ENCODE peak calls at places on chromosomes 3 and 15, in eight cellular contexts. V is immature natural killer cell, T is PC-3, J is uterus, I is T-helper 1 cell, A is H54, G is NCI-H2029, Z is thoracic aorta. H is an unnamed sample.
A peak's percentile ranks its signal among the peaks of the same experiment; 100 is the strongest.

GRCh38 chr15:34942363-34942762 is 27.2 kb downstream of the AQR start:
- DNase-seq in V (no peak), T (no peak), J (no peak), I (no peak), A (no peak), G (peak; percentile 78), Z (no peak), H (no peak)

GRCh38 chr15:31857194-31857593 is 173.1 kb upstream of the CHRNA7 start:
- DNase-seq in V (no peak), T (no peak), J (no peak), I (no peak), A (no peak), G (no peak), Z (no peak), H (no peak)

GRCh38 chr3:114178770-114179368 is at the start of gene DRD3:
- DNase-seq in V (peak; percentile 3), T (peak; percentile 30), J (no peak), I (no peak), A (no peak), G (no peak), Z (no peak), H (no peak)

GRCh38 chr3:12752803-12753202 is 6.3 kb downstream of the TMEM40 start:
- DNase-seq in V (no peak), T (peak; percentile 75), J (no peak), I (no peak), A (no peak), G (no peak), Z (no peak), H (no peak)

GRCh38 chr3:42476225-42477160 is 25.9 kb upstream of the VIPR1 start:
- DNase-seq in V (no peak), T (peak; percentile 95), J (no peak), I (no peak), A (no peak), G (peak; percentile 47), Z (no peak), H (no peak)

GRCh38 chr3:160677459-160677901 is 520 bp downstream of the ARL14 start:
- DNase-seq in V (no peak), T (peak; percentile 36), J (no peak), I (no peak), A (no peak), G (no peak), Z (no peak), H (no peak)

GRCh38 chr3:134937256-134938023 is 142.4 kb downstream of the EPHB1 start:
- DNase-seq in V (no peak), T (no peak), J (no peak), I (no peak), A (no peak), G (peak; percentile 68), Z (no peak), H (no peak)

GRCh38 chr15:89038146-89038545 is 50.1 kb upstream of the ABHD2 start:
- DNase-seq in V (no peak), T (no peak), J (no peak), I (no peak), A (no peak), G (no peak), Z (no peak), H (no peak)

GRCh38 chr3:10259798-10260197 is 11.5 kb downstream of the TATDN2 start:
- DNase-seq in V (no peak), T (no peak), J (no peak), I (no peak), A (no peak), G (no peak), Z (no peak), H (no peak)

GRCh38 chr3:87801409-87801808 is 257.4 kb downstream of the CGGBP1 start:
- DNase-seq in V (no peak), T (no peak), J (no peak), I (no peak), A (no peak), G (no peak), Z (no peak), H (no peak)

GRCh38 chr3:101038393-101038792 is 45.2 kb upstream of the ABI3BP start:
- DNase-seq in V (no peak), T (no peak), J (no peak), I (no peak), A (no peak), G (no peak), Z (no peak), H (no peak)

GRCh38 chr3:37751967-37752660 is 109.6 kb upstream of the CTDSPL start:
- DNase-seq in V (no peak), T (peak; percentile 18), J (no peak), I (no peak), A (peak; percentile 27), G (no peak), Z (no peak), H (no peak)

GRCh38 chr3:71304684-71305083 is 278.8 kb downstream of the FOXP1 start:
- DNase-seq in V (no peak), T (peak; percentile 52), J (peak; percentile 34), I (no peak), A (no peak), G (no peak), Z (no peak), H (no peak)

GRCh38 chr3:126886217-126886616 is 96.7 kb upstream of the PLXNA1 start:
- DNase-seq in V (no peak), T (no peak), J (no peak), I (no peak), A (no peak), G (no peak), Z (no peak), H (no peak)

GRCh38 chr15:80931191-80931590 is 58.4 kb downstream of the MESD start:
- DNase-seq in V (no peak), T (peak; percentile 45), J (no peak), I (no peak), A (no peak), G (no peak), Z (no peak), H (no peak)

GRCh38 chr15:91973481-91973880 is 120.0 kb downstream of the SLCO3A1 start:
- DNase-seq in V (no peak), T (no peak), J (no peak), I (no peak), A (no peak), G (no peak), Z (no peak), H (no peak)

GRCh38 chr3:130950641-130951040 is 56.8 kb downstream of the ATP2C1 start:
- DNase-seq in V (no peak), T (no peak), J (no peak), I (no peak), A (no peak), G (no peak), Z (no peak), H (no peak)

GRCh38 chr3:126442849-126443229 is 32.9 kb downstream of the ZXDC start:
- DNase-seq in V (no peak), T (no peak), J (peak; percentile 11), I (no peak), A (no peak), G (no peak), Z (no peak), H (no peak)

GRCh38 chr15:56894601-56895000 is 23.8 kb upstream of the TCF12 start:
- DNase-seq in V (no peak), T (no peak), J (no peak), I (no peak), A (no peak), G (no peak), Z (no peak), H (no peak)

H was measured in HS-27A.